ENCODE peak calls at places on chromosomes 11 and 22, in seven cellular contexts. One of them, this sample, is unnamed.

GRCh38 chr11:13434247-13435205 is 28.5 kb downstream of the BTBD10 start:
- DNase-seq in adrenal gland: no peak
- DNase-seq in astrocyte of the spinal cord: no peak
- DNase-seq in psoas muscle: no peak
- DNase-seq in foreskin keratinocyte: no peak
- DNase-seq in GM10248: no peak
- DNase-seq in fibroblast of pulmonary artery: no peak
- DNase-seq in this sample: no peak

GRCh38 chr11:86151188-86152005 is 82.5 kb upstream of the PICALM start:
- DNase-seq in adrenal gland: no peak
- DNase-seq in astrocyte of the spinal cord: peak; percentile 75
- DNase-seq in psoas muscle: no peak
- DNase-seq in foreskin keratinocyte: peak; percentile 65
- DNase-seq in GM10248: no peak
- DNase-seq in fibroblast of pulmonary artery: no peak
- DNase-seq in this sample: no peak

GRCh38 chr11:33475999-33476398 is 218.8 kb downstream of the HIPK3 start:
- DNase-seq in adrenal gland: peak; percentile 71
- DNase-seq in astrocyte of the spinal cord: peak; percentile 65
- DNase-seq in psoas muscle: no peak
- DNase-seq in foreskin keratinocyte: peak; percentile 58
- DNase-seq in GM10248: no peak
- DNase-seq in fibroblast of pulmonary artery: peak; percentile 91
- DNase-seq in this sample: no peak

GRCh38 chr11:128689946-128690745 is 3.7 kb upstream of the FLI1 start:
- DNase-seq in adrenal gland: no peak
- DNase-seq in astrocyte of the spinal cord: peak; percentile 29
- DNase-seq in psoas muscle: peak; percentile 23
- DNase-seq in foreskin keratinocyte: no peak
- DNase-seq in GM10248: no peak
- DNase-seq in fibroblast of pulmonary artery: no peak
- DNase-seq in this sample: no peak

GRCh38 chr22:29859976-29860766 is 22.1 kb upstream of the ASCC2 start:
- DNase-seq in adrenal gland: no peak
- DNase-seq in astrocyte of the spinal cord: no peak
- DNase-seq in psoas muscle: no peak
- DNase-seq in foreskin keratinocyte: no peak
- DNase-seq in GM10248: no peak
- DNase-seq in fibroblast of pulmonary artery: no peak
- DNase-seq in this sample: no peak

GRCh38 chr11:82734120-82734479 is 436 bp upstream of the FAM181B start:
- DNase-seq in adrenal gland: no peak
- DNase-seq in astrocyte of the spinal cord: no peak
- DNase-seq in psoas muscle: no peak
- DNase-seq in foreskin keratinocyte: no peak
- DNase-seq in GM10248: no peak
- DNase-seq in fibroblast of pulmonary artery: no peak
- DNase-seq in this sample: no peak

GRCh38 chr22:36870250-36870649 is 9.4 kb downstream of the NCF4 start:
- DNase-seq in adrenal gland: no peak
- DNase-seq in astrocyte of the spinal cord: no peak
- DNase-seq in psoas muscle: no peak
- DNase-seq in foreskin keratinocyte: peak; percentile 54
- DNase-seq in GM10248: no peak
- DNase-seq in fibroblast of pulmonary artery: no peak
- DNase-seq in this sample: no peak

GRCh38 chr11:112470355-112470754 is 209.7 kb upstream of the PLET1 start:
- DNase-seq in adrenal gland: no peak
- DNase-seq in astrocyte of the spinal cord: no peak
- DNase-seq in psoas muscle: no peak
- DNase-seq in foreskin keratinocyte: peak; percentile 22
- DNase-seq in GM10248: no peak
- DNase-seq in fibroblast of pulmonary artery: no peak
- DNase-seq in this sample: no peak

GRCh38 chr11:134464196-134464595 is 52.2 kb upstream of the B3GAT1 start:
- DNase-seq in adrenal gland: no peak
- DNase-seq in astrocyte of the spinal cord: no peak
- DNase-seq in psoas muscle: no peak
- DNase-seq in foreskin keratinocyte: no peak
- DNase-seq in GM10248: no peak
- DNase-seq in fibroblast of pulmonary artery: no peak
- DNase-seq in this sample: no peak
- TF ChIP-seq CTCF in adrenal gland: no peak
- TF ChIP-seq CTCF in astrocyte of the spinal cord: no peak
- TF ChIP-seq CTCF in psoas muscle: no peak
- TF ChIP-seq CTCF in foreskin keratinocyte: no peak
- TF ChIP-seq CTCF in GM10248: no peak
- TF ChIP-seq CTCF in fibroblast of pulmonary artery: no peak
- TF ChIP-seq CTCF in this sample: no peak

GRCh38 chr11:69947059-69947771 is 128.0 kb upstream of the FGF3 start:
- DNase-seq in adrenal gland: no peak
- DNase-seq in astrocyte of the spinal cord: no peak
- DNase-seq in psoas muscle: no peak
- DNase-seq in foreskin keratinocyte: no peak
- DNase-seq in GM10248: no peak
- DNase-seq in fibroblast of pulmonary artery: no peak
- DNase-seq in this sample: no peak

GRCh38 chr11:69949327-69949726 is 128.8 kb upstream of the ANO1 start:
- DNase-seq in adrenal gland: peak; percentile 13
- DNase-seq in astrocyte of the spinal cord: peak; percentile 89
- DNase-seq in psoas muscle: no peak
- DNase-seq in foreskin keratinocyte: peak; percentile 90
- DNase-seq in GM10248: no peak
- DNase-seq in fibroblast of pulmonary artery: peak; percentile 69
- DNase-seq in this sample: no peak

GRCh38 chr11:69947772-69948255 is 128.6 kb upstream of the FGF3 start:
- DNase-seq in adrenal gland: no peak
- DNase-seq in astrocyte of the spinal cord: no peak
- DNase-seq in psoas muscle: no peak
- DNase-seq in foreskin keratinocyte: no peak
- DNase-seq in GM10248: no peak
- DNase-seq in fibroblast of pulmonary artery: no peak
- DNase-seq in this sample: no peak

GRCh38 chr11:69950120-69950519 is 128.0 kb upstream of the ANO1 start:
- DNase-seq in adrenal gland: no peak
- DNase-seq in astrocyte of the spinal cord: peak; percentile 12
- DNase-seq in psoas muscle: no peak
- DNase-seq in foreskin keratinocyte: peak; percentile 40
- DNase-seq in GM10248: peak; percentile 49
- DNase-seq in fibroblast of pulmonary artery: no peak
- DNase-seq in this sample: peak; percentile 59

GRCh38 chr11:69948256-69949141 is 129.3 kb upstream of the FGF3 start:
- DNase-seq in adrenal gland: peak; percentile 54
- DNase-seq in astrocyte of the spinal cord: peak; percentile 41
- DNase-seq in psoas muscle: no peak
- DNase-seq in foreskin keratinocyte: peak; percentile 71
- DNase-seq in GM10248: no peak
- DNase-seq in fibroblast of pulmonary artery: no peak
- DNase-seq in this sample: peak; percentile 14
- TF ChIP-seq CTCF in adrenal gland: no peak
- TF ChIP-seq CTCF in astrocyte of the spinal cord: peak; percentile 11
- TF ChIP-seq CTCF in psoas muscle: no peak
- TF ChIP-seq CTCF in foreskin keratinocyte: peak; percentile 59
- TF ChIP-seq CTCF in GM10248: no peak
- TF ChIP-seq CTCF in fibroblast of pulmonary artery: no peak
- TF ChIP-seq CTCF in this sample: no peak

DNA sequence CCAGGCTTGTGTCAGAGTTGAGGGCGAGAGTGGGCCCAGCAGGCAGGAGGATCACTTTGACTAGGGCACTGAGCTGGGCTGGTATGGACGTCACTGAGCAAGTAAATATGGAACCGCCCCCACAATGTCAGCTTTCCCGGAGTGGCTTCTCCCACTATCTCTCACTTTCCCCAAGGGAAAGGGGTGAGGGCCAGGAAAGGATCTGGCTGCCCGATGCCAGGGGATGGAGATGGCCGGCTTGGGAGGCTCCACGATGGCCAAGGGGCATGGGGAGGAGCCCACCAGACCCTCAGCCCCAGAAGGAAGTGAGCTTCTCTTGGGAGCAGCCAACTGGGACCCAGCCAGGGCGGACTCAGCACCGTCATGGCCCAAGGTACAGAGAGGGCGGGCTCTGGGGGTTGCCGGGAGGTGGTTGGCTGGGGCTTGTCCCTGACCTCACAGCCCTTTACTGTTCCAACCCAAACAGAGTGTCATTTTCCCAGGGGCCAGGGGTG is 8.7 kb downstream of the PRDM11 start:
- DNase-seq in adrenal gland: peak; percentile 26
- DNase-seq in astrocyte of the spinal cord: no peak
- DNase-seq in psoas muscle: no peak
- DNase-seq in foreskin keratinocyte: no peak
- DNase-seq in GM10248: no peak
- DNase-seq in fibroblast of pulmonary artery: peak; percentile 22
- DNase-seq in this sample: no peak
- TF ChIP-seq CTCF in adrenal gland: no peak
- TF ChIP-seq CTCF in astrocyte of the spinal cord: no peak
- TF ChIP-seq CTCF in psoas muscle: no peak
- TF ChIP-seq CTCF in foreskin keratinocyte: no peak
- TF ChIP-seq CTCF in GM10248: no peak
- TF ChIP-seq CTCF in fibroblast of pulmonary artery: no peak
- TF ChIP-seq CTCF in this sample: no peak

GRCh38 chr11:9745411-9746211 is 81.7 kb downstream of the SWAP70 start:
- DNase-seq in adrenal gland: no peak
- DNase-seq in astrocyte of the spinal cord: no peak
- DNase-seq in psoas muscle: no peak
- DNase-seq in foreskin keratinocyte: no peak
- DNase-seq in GM10248: no peak
- DNase-seq in fibroblast of pulmonary artery: no peak
- DNase-seq in this sample: no peak

GRCh38 chr11:9747229-9747628 is 83.4 kb downstream of the SWAP70 start:
- DNase-seq in adrenal gland: no peak
- DNase-seq in astrocyte of the spinal cord: no peak
- DNase-seq in psoas muscle: no peak
- DNase-seq in foreskin keratinocyte: no peak
- DNase-seq in GM10248: no peak
- DNase-seq in fibroblast of pulmonary artery: no peak
- DNase-seq in this sample: no peak

GRCh38 chr11:9748361-9748970 is 84.6 kb downstream of the SWAP70 start:
- DNase-seq in adrenal gland: peak; percentile 67
- DNase-seq in astrocyte of the spinal cord: peak; percentile 81
- DNase-seq in psoas muscle: no peak
- DNase-seq in foreskin keratinocyte: peak; percentile 49
- DNase-seq in GM10248: peak; percentile 77
- DNase-seq in fibroblast of pulmonary artery: peak; percentile 89
- DNase-seq in this sample: peak; percentile 79

GRCh38 chr11:9750551-9750950 is 86.7 kb downstream of the SWAP70 start:
- DNase-seq in adrenal gland: no peak
- DNase-seq in astrocyte of the spinal cord: no peak
- DNase-seq in psoas muscle: no peak
- DNase-seq in foreskin keratinocyte: no peak
- DNase-seq in GM10248: no peak
- DNase-seq in fibroblast of pulmonary artery: no peak
- DNase-seq in this sample: no peak

DNA sequence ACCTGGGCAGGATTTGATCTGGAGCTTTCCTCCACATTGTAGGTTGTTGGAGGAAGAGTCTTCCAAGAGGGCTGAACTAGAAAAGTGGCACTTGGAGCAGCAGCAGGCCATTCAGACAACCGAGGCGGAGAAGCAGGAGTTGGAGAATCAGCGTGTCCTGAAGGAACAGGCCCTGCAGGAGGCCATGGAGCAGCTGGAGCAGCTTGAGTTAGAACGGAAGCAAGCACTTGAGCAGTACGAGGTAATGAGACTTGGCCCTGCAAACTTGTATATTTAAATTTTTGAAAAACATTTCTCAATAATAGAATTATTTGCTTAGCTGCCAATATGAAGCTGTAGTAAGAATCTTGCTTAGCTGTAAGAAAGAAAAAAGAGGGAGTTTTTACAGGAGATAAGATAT is 83.9 kb downstream of the SWAP70 start:
- DNase-seq in adrenal gland: no peak
- DNase-seq in astrocyte of the spinal cord: no peak
- DNase-seq in psoas muscle: no peak
- DNase-seq in foreskin keratinocyte: no peak
- DNase-seq in GM10248: no peak
- DNase-seq in fibroblast of pulmonary artery: no peak
- DNase-seq in this sample: no peak
- TF ChIP-seq CTCF in adrenal gland: no peak
- TF ChIP-seq CTCF in astrocyte of the spinal cord: no peak
- TF ChIP-seq CTCF in psoas muscle: no peak
- TF ChIP-seq CTCF in foreskin keratinocyte: no peak
- TF ChIP-seq CTCF in GM10248: no peak
- TF ChIP-seq CTCF in fibroblast of pulmonary artery: no peak
- TF ChIP-seq CTCF in this sample: no peak

GRCh38 chr11:63641727-63642126 is 27.5 kb upstream of the PLAAT3 start:
- DNase-seq in adrenal gland: no peak
- DNase-seq in astrocyte of the spinal cord: peak; percentile 14
- DNase-seq in psoas muscle: no peak
- DNase-seq in foreskin keratinocyte: no peak
- DNase-seq in GM10248: no peak
- DNase-seq in fibroblast of pulmonary artery: peak; percentile 34
- DNase-seq in this sample: no peak
- TF ChIP-seq CTCF in adrenal gland: no peak
- TF ChIP-seq CTCF in astrocyte of the spinal cord: no peak
- TF ChIP-seq CTCF in psoas muscle: no peak
- TF ChIP-seq CTCF in foreskin keratinocyte: peak; percentile 55
- TF ChIP-seq CTCF in GM10248: no peak
- TF ChIP-seq CTCF in fibroblast of pulmonary artery: no peak
- TF ChIP-seq CTCF in this sample: no peak